ENCODE peak calls at places on chromosome 16, in eight cellular contexts. One of them, this sample, is unnamed.

GRCh38 chr16:79212114-79212791 is 388.3 kb downstream of the MAF start:
- DNase-seq in AG04450: no peak
- DNase-seq in AG08396: no peak
- DNase-seq in fibroblast of the aortic adventitia: no peak
- DNase-seq in uterus: no peak
- DNase-seq in T-cell: no peak
- DNase-seq in GF-D8: no peak
- DNase-seq in AG09319: no peak
- DNase-seq in this sample: no peak

GRCh38 chr16:75305364-75306101 is 54.1 kb upstream of the BCAR1 start:
- DNase-seq in AG04450: peak; percentile 99
- DNase-seq in AG08396: peak; percentile 84
- DNase-seq in fibroblast of the aortic adventitia: peak; percentile 100
- DNase-seq in uterus: peak; percentile 76
- DNase-seq in T-cell: peak; percentile 11
- DNase-seq in GF-D8: peak; percentile 5
- DNase-seq in AG09319: peak; percentile 97
- DNase-seq in this sample: peak; percentile 100

GRCh38 chr16:2689968-2690830 is 7.9 kb downstream of the KCTD5 start:
- DNase-seq in AG04450: no peak
- DNase-seq in AG08396: no peak
- DNase-seq in fibroblast of the aortic adventitia: no peak
- DNase-seq in uterus: no peak
- DNase-seq in T-cell: no peak
- DNase-seq in GF-D8: no peak
- DNase-seq in AG09319: no peak
- DNase-seq in this sample: no peak

GRCh38 chr16:22360963-22361659 is 13.3 kb downstream of the CDR2 start:
- DNase-seq in AG04450: no peak
- DNase-seq in AG08396: no peak
- DNase-seq in fibroblast of the aortic adventitia: no peak
- DNase-seq in uterus: no peak
- DNase-seq in T-cell: no peak
- DNase-seq in GF-D8: no peak
- DNase-seq in AG09319: no peak
- DNase-seq in this sample: no peak

GRCh38 chr16:87318158-87318644 is 1.0 kb upstream of the C16orf95 start:
- DNase-seq in AG04450: no peak
- DNase-seq in AG08396: no peak
- DNase-seq in fibroblast of the aortic adventitia: no peak
- DNase-seq in uterus: no peak
- DNase-seq in T-cell: no peak
- DNase-seq in GF-D8: no peak
- DNase-seq in AG09319: no peak
- DNase-seq in this sample: no peak

GRCh38 chr16:48383877-48384304 is 1.3 kb downstream of the SIAH1 start:
- DNase-seq in AG04450: no peak
- DNase-seq in AG08396: no peak
- DNase-seq in fibroblast of the aortic adventitia: no peak
- DNase-seq in uterus: no peak
- DNase-seq in T-cell: no peak
- DNase-seq in GF-D8: no peak
- DNase-seq in AG09319: no peak
- DNase-seq in this sample: peak; percentile 46

GRCh38 chr16:50467943-50468748 is 80.0 kb upstream of the NKD1 start:
- DNase-seq in AG04450: no peak
- DNase-seq in AG08396: peak; percentile 43
- DNase-seq in fibroblast of the aortic adventitia: no peak
- DNase-seq in uterus: no peak
- DNase-seq in T-cell: no peak
- DNase-seq in GF-D8: no peak
- DNase-seq in AG09319: no peak
- DNase-seq in this sample: no peak

GRCh38 chr16:89695086-89695874 is 6.2 kb downstream of the SPATA2L start:
- DNase-seq in AG04450: no peak
- DNase-seq in AG08396: no peak
- DNase-seq in fibroblast of the aortic adventitia: no peak
- DNase-seq in uterus: no peak
- DNase-seq in T-cell: no peak
- DNase-seq in GF-D8: no peak
- DNase-seq in AG09319: no peak
- DNase-seq in this sample: no peak

GRCh38 chr16:15820837-15821236 is 36.0 kb downstream of the MYH11 start:
- DNase-seq in AG04450: no peak
- DNase-seq in AG08396: no peak
- DNase-seq in fibroblast of the aortic adventitia: no peak
- DNase-seq in uterus: no peak
- DNase-seq in T-cell: no peak
- DNase-seq in GF-D8: no peak
- DNase-seq in AG09319: no peak
- DNase-seq in this sample: no peak

GRCh38 chr16:59973966-59974365 is 1239.8 kb upstream of the GOT2 start:
- DNase-seq in AG04450: no peak
- DNase-seq in AG08396: no peak
- DNase-seq in fibroblast of the aortic adventitia: no peak
- DNase-seq in uterus: no peak
- DNase-seq in T-cell: no peak
- DNase-seq in GF-D8: no peak
- DNase-seq in AG09319: no peak
- DNase-seq in this sample: no peak

GRCh38 chr16:74862743-74863244 is 88.2 kb upstream of the FA2H start:
- DNase-seq in AG04450: no peak
- DNase-seq in AG08396: peak; percentile 51
- DNase-seq in fibroblast of the aortic adventitia: peak; percentile 59
- DNase-seq in uterus: no peak
- DNase-seq in T-cell: no peak
- DNase-seq in GF-D8: peak; percentile 2
- DNase-seq in AG09319: no peak
- DNase-seq in this sample: no peak

GRCh38 chr16:87688876-87689815 is 76.6 kb downstream of the KLHDC4 start:
- DNase-seq in AG04450: no peak
- DNase-seq in AG08396: no peak
- DNase-seq in fibroblast of the aortic adventitia: no peak
- DNase-seq in uterus: no peak
- DNase-seq in T-cell: no peak
- DNase-seq in GF-D8: no peak
- DNase-seq in AG09319: no peak
- DNase-seq in this sample: no peak

GRCh38 chr16:48365030-48365600 is 20.1 kb downstream of the SIAH1 start:
- DNase-seq in AG04450: no peak
- DNase-seq in AG08396: peak; percentile 22
- DNase-seq in fibroblast of the aortic adventitia: peak; percentile 54
- DNase-seq in uterus: no peak
- DNase-seq in T-cell: no peak
- DNase-seq in GF-D8: no peak
- DNase-seq in AG09319: no peak
- DNase-seq in this sample: no peak